ENCODE peak calls at places on chromosomes 5 and 9, in eight cellular contexts. One of them, this sample, is unnamed.

GRCh38 chr9:75712690-75713089 is 177.8 kb upstream of the PCSK5 start:
- DNase-seq in K562: no peak
- DNase-seq in thyroid gland: peak
- DNase-seq in IMR-90: no peak
- DNase-seq in psoas muscle: no peak
- DNase-seq in right cardiac atrium: no peak
- DNase-seq in astrocyte of the spinal cord: peak
- DNase-seq in heart right ventricle: no peak
- DNase-seq in this sample: no peak

GRCh38 chr5:137856201-137856600 is 11.5 kb upstream of the MYOT start:
- DNase-seq in K562: no peak
- DNase-seq in thyroid gland: no peak
- DNase-seq in IMR-90: no peak
- DNase-seq in psoas muscle: no peak
- DNase-seq in right cardiac atrium: no peak
- DNase-seq in astrocyte of the spinal cord: no peak
- DNase-seq in heart right ventricle: no peak
- DNase-seq in this sample: no peak

GRCh38 chr9:34121996-34122395 is 4.5 kb downstream of the DCAF12 start:
- DNase-seq in K562: no peak
- DNase-seq in thyroid gland: no peak
- DNase-seq in IMR-90: no peak
- DNase-seq in psoas muscle: no peak
- DNase-seq in right cardiac atrium: no peak
- DNase-seq in astrocyte of the spinal cord: no peak
- DNase-seq in heart right ventricle: no peak
- DNase-seq in this sample: no peak

GRCh38 chr5:6962256-6962655 is 249.0 kb downstream of the TENT4A start:
- DNase-seq in K562: no peak
- DNase-seq in thyroid gland: no peak
- DNase-seq in IMR-90: no peak
- DNase-seq in psoas muscle: no peak
- DNase-seq in right cardiac atrium: no peak
- DNase-seq in astrocyte of the spinal cord: no peak
- DNase-seq in heart right ventricle: no peak
- DNase-seq in this sample: no peak

GRCh38 chr5:171849585-171850353 is 64.2 kb downstream of the SMIM23 start:
- DNase-seq in K562: no peak
- DNase-seq in thyroid gland: no peak
- DNase-seq in IMR-90: no peak
- DNase-seq in psoas muscle: peak
- DNase-seq in right cardiac atrium: peak
- DNase-seq in astrocyte of the spinal cord: no peak
- DNase-seq in heart right ventricle: peak
- DNase-seq in this sample: no peak

GRCh38 chr9:121098567-121099198 is 23.9 kb downstream of the CNTRL start:
- DNase-seq in K562: no peak
- DNase-seq in thyroid gland: no peak
- DNase-seq in IMR-90: no peak
- DNase-seq in psoas muscle: no peak
- DNase-seq in right cardiac atrium: no peak
- DNase-seq in astrocyte of the spinal cord: no peak
- DNase-seq in heart right ventricle: no peak
- DNase-seq in this sample: no peak

GRCh38 chr5:45694255-45694834 is 1.8 kb downstream of the HCN1 start:
- DNase-seq in K562: no peak
- DNase-seq in thyroid gland: no peak
- DNase-seq in IMR-90: no peak
- DNase-seq in psoas muscle: no peak
- DNase-seq in right cardiac atrium: no peak
- DNase-seq in astrocyte of the spinal cord: peak
- DNase-seq in heart right ventricle: no peak
- DNase-seq in this sample: no peak

GRCh38 chr5:161391724-161392123 is 154.8 kb downstream of the GABRB2 start:
- DNase-seq in K562: no peak
- DNase-seq in thyroid gland: no peak
- DNase-seq in IMR-90: no peak
- DNase-seq in psoas muscle: no peak
- DNase-seq in right cardiac atrium: no peak
- DNase-seq in astrocyte of the spinal cord: no peak
- DNase-seq in heart right ventricle: no peak
- DNase-seq in this sample: no peak

DNA sequence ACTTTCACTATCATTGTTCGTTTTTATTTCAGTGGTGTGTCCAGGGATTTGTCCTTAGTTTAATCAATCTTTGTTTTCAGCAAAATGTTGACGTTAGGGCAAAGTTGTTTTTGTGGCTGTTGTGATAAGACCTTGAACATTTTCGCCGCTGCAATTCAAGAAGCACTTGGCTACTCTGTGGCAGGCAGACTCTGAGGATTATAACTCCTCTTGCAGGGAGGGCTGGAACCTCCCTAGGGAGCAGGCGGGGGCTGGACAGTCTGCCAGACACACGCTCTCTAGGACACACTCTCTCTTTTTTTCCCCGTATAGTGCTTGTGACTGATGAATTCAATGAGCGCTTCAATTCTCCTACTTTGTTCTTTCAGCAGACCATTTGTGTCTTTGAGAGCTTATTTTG is 252.9 kb downstream of the FBXL7 start:
- DNase-seq in K562: no peak
- DNase-seq in thyroid gland: peak
- DNase-seq in IMR-90: peak
- DNase-seq in psoas muscle: peak
- DNase-seq in right cardiac atrium: peak
- DNase-seq in astrocyte of the spinal cord: peak
- DNase-seq in heart right ventricle: peak
- DNase-seq in this sample: no peak
- H3K4me3 ChIP-seq in K562: no peak
- H3K4me3 ChIP-seq in thyroid gland: no peak
- H3K4me3 ChIP-seq in IMR-90: peak
- H3K4me3 ChIP-seq in psoas muscle: peak
- H3K4me3 ChIP-seq in right cardiac atrium: peak
- H3K4me3 ChIP-seq in astrocyte of the spinal cord: peak
- H3K4me3 ChIP-seq in heart right ventricle: peak
- H3K4me3 ChIP-seq in this sample: no peak

GRCh38 chr5:175444060-175444904 is at the start of gene DRD1:
- DNase-seq in K562: peak
- DNase-seq in thyroid gland: peak
- DNase-seq in IMR-90: peak
- DNase-seq in psoas muscle: peak
- DNase-seq in right cardiac atrium: peak
- DNase-seq in astrocyte of the spinal cord: peak
- DNase-seq in heart right ventricle: peak
- DNase-seq in this sample: peak
- H3K4me3 ChIP-seq in K562: no peak
- H3K4me3 ChIP-seq in thyroid gland: no peak
- H3K4me3 ChIP-seq in IMR-90: peak
- H3K4me3 ChIP-seq in psoas muscle: peak
- H3K4me3 ChIP-seq in right cardiac atrium: peak
- H3K4me3 ChIP-seq in astrocyte of the spinal cord: peak
- H3K4me3 ChIP-seq in heart right ventricle: peak
- H3K4me3 ChIP-seq in this sample: no peak

GRCh38 chr9:14353222-14354056 is 39.5 kb upstream of the NFIB start:
- DNase-seq in K562: peak
- DNase-seq in thyroid gland: peak
- DNase-seq in IMR-90: peak
- DNase-seq in psoas muscle: peak
- DNase-seq in right cardiac atrium: peak
- DNase-seq in astrocyte of the spinal cord: peak
- DNase-seq in heart right ventricle: peak
- DNase-seq in this sample: peak

GRCh38 chr9:14358523-14358922 is 44.6 kb upstream of the NFIB start:
- DNase-seq in K562: peak
- DNase-seq in thyroid gland: no peak
- DNase-seq in IMR-90: peak
- DNase-seq in psoas muscle: no peak
- DNase-seq in right cardiac atrium: no peak
- DNase-seq in astrocyte of the spinal cord: no peak
- DNase-seq in heart right ventricle: no peak
- DNase-seq in this sample: no peak

GRCh38 chr9:14352549-14352948 is 38.6 kb upstream of the NFIB start:
- DNase-seq in K562: no peak
- DNase-seq in thyroid gland: no peak
- DNase-seq in IMR-90: no peak
- DNase-seq in psoas muscle: no peak
- DNase-seq in right cardiac atrium: no peak
- DNase-seq in astrocyte of the spinal cord: no peak
- DNase-seq in heart right ventricle: no peak
- DNase-seq in this sample: no peak

GRCh38 chr9:14361074-14361473 is 47.1 kb upstream of the NFIB start:
- DNase-seq in K562: no peak
- DNase-seq in thyroid gland: no peak
- DNase-seq in IMR-90: peak
- DNase-seq in psoas muscle: no peak
- DNase-seq in right cardiac atrium: no peak
- DNase-seq in astrocyte of the spinal cord: no peak
- DNase-seq in heart right ventricle: no peak
- DNase-seq in this sample: no peak

DNA sequence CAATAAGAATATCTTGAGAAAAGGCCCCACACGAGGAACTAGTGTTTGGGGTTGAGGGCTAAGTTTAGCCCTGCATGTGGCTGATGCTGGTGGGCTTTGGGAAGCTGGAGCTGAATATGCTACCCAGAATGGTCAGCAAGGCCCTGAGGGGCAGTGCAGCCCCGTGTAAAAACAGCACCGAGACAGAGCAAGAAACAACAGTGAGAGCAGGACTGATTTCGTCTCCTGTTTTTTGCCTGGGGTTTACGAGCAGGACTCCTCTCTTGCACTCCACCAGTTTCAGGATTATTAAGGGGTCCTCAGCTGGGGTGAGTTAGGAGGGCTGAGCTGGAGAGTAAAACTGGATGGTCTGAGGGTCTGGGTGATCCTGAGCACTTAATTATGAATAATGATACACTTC is 42.4 kb upstream of the NFIB start:
- DNase-seq in K562: no peak
- DNase-seq in thyroid gland: no peak
- DNase-seq in IMR-90: no peak
- DNase-seq in psoas muscle: no peak
- DNase-seq in right cardiac atrium: no peak
- DNase-seq in astrocyte of the spinal cord: no peak
- DNase-seq in heart right ventricle: no peak
- DNase-seq in this sample: no peak
- H3K4me3 ChIP-seq in K562: no peak
- H3K4me3 ChIP-seq in thyroid gland: no peak
- H3K4me3 ChIP-seq in IMR-90: no peak
- H3K4me3 ChIP-seq in psoas muscle: no peak
- H3K4me3 ChIP-seq in right cardiac atrium: no peak
- H3K4me3 ChIP-seq in astrocyte of the spinal cord: no peak
- H3K4me3 ChIP-seq in heart right ventricle: no peak
- H3K4me3 ChIP-seq in this sample: no peak

GRCh38 chr5:16721151-16722102 is 104.6 kb upstream of the RETREG1 start:
- DNase-seq in K562: no peak
- DNase-seq in thyroid gland: no peak
- DNase-seq in IMR-90: no peak
- DNase-seq in psoas muscle: no peak
- DNase-seq in right cardiac atrium: no peak
- DNase-seq in astrocyte of the spinal cord: peak
- DNase-seq in heart right ventricle: no peak
- DNase-seq in this sample: peak
- H3K4me3 ChIP-seq in K562: no peak
- H3K4me3 ChIP-seq in thyroid gland: no peak
- H3K4me3 ChIP-seq in IMR-90: no peak
- H3K4me3 ChIP-seq in psoas muscle: no peak
- H3K4me3 ChIP-seq in right cardiac atrium: no peak
- H3K4me3 ChIP-seq in astrocyte of the spinal cord: no peak
- H3K4me3 ChIP-seq in heart right ventricle: no peak
- H3K4me3 ChIP-seq in this sample: no peak

GRCh38 chr9:14236586-14236985 is 77.4 kb downstream of the NFIB start:
- DNase-seq in K562: no peak
- DNase-seq in thyroid gland: no peak
- DNase-seq in IMR-90: no peak
- DNase-seq in psoas muscle: no peak
- DNase-seq in right cardiac atrium: no peak
- DNase-seq in astrocyte of the spinal cord: no peak
- DNase-seq in heart right ventricle: no peak
- DNase-seq in this sample: no peak
- H3K4me3 ChIP-seq in K562: no peak
- H3K4me3 ChIP-seq in thyroid gland: no peak
- H3K4me3 ChIP-seq in IMR-90: no peak
- H3K4me3 ChIP-seq in psoas muscle: no peak
- H3K4me3 ChIP-seq in right cardiac atrium: no peak
- H3K4me3 ChIP-seq in astrocyte of the spinal cord: no peak
- H3K4me3 ChIP-seq in heart right ventricle: no peak
- H3K4me3 ChIP-seq in this sample: no peak

DNA sequence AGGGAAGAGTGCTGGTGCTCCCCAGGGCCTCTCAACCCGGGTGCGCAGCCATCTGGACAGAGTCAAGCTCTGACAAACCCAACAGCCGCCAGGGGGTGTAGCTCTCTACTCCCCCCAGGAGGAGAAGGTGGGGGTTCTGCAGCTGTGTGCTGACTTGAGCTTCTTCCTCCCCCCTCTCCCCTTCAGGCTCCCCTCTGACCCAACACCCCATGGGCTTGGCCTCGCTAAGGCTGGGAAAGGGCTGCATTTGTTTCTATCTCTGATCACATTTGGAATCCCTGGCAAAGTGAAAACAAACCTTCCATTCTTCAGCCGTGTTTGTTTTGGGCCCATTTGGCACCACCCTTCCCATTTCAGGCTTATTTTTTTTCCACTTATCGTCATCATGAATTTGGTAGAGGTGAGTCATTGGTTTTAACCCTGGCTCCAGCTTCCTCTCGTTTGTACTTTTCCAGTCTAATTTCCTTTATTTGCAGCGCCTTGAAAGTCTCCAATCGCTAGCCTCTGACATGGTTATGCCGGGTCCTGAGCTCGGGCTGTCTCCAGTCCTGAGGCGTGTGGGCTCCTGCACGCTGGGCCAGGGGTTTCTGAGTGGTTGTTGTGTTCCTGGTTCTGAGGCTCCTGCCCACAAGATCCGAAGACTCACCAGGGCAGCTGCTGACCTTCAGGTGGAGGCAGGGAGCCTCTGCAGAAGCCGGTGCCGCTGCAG is 36.1 kb downstream of the DAP start:
- DNase-seq in K562: peak
- DNase-seq in thyroid gland: peak
- DNase-seq in IMR-90: peak
- DNase-seq in psoas muscle: peak
- DNase-seq in right cardiac atrium: peak
- DNase-seq in astrocyte of the spinal cord: peak
- DNase-seq in heart right ventricle: peak
- DNase-seq in this sample: no peak
- H3K4me3 ChIP-seq in K562: no peak
- H3K4me3 ChIP-seq in thyroid gland: no peak
- H3K4me3 ChIP-seq in IMR-90: no peak
- H3K4me3 ChIP-seq in psoas muscle: no peak
- H3K4me3 ChIP-seq in right cardiac atrium: no peak
- H3K4me3 ChIP-seq in astrocyte of the spinal cord: no peak
- H3K4me3 ChIP-seq in heart right ventricle: peak
- H3K4me3 ChIP-seq in this sample: no peak

GRCh38 chr9:21854594-21854993 is 52.2 kb downstream of the MTAP start:
- DNase-seq in K562: no peak
- DNase-seq in thyroid gland: no peak
- DNase-seq in IMR-90: peak
- DNase-seq in psoas muscle: no peak
- DNase-seq in right cardiac atrium: no peak
- DNase-seq in astrocyte of the spinal cord: peak
- DNase-seq in heart right ventricle: no peak
- DNase-seq in this sample: peak
- H3K4me3 ChIP-seq in K562: no peak
- H3K4me3 ChIP-seq in thyroid gland: no peak
- H3K4me3 ChIP-seq in IMR-90: no peak
- H3K4me3 ChIP-seq in psoas muscle: no peak
- H3K4me3 ChIP-seq in right cardiac atrium: no peak
- H3K4me3 ChIP-seq in astrocyte of the spinal cord: no peak
- H3K4me3 ChIP-seq in heart right ventricle: no peak
- H3K4me3 ChIP-seq in this sample: no peak

This sample was measured in Caco-2.